ENCODE peak calls at places on chromosomes 6 and 20, in seven cellular contexts. K is mesendoderm, N is IMR-90, L is H9, V is mesenchymal stem cell, I is neuronal stem cell, J is trophoblast cell. B is an unnamed sample.

GRCh38 chr6:151338816-151339215 is 52.5 kb downstream of the ZBTB2 start:
- DNase-seq in N (no peak), J (no peak), K (no peak), L (no peak), V (no peak), I (no peak), B (no peak)

GRCh38 chr6:41634657-41635056 is 3.6 kb upstream of the MDFI start:
- DNase-seq in I (no peak), L (peak; percentile 57), N (no peak), K (peak; percentile 55), J (no peak), V (peak; percentile 63), B (no peak)

GRCh38 chr20:63635431-63636141 is 8.7 kb upstream of the GMEB2 start:
- DNase-seq in N (no peak), I (no peak), V (no peak), L (no peak), J (no peak), K (no peak), B (no peak)

GRCh38 chr6:14804444-14805210 is 441.2 kb upstream of the JARID2 start:
- DNase-seq in N (peak; percentile 86), I (no peak), K (no peak), L (no peak), J (no peak), V (peak; percentile 92), B (no peak)

GRCh38 chr20:57882451-57883161 is 172.8 kb upstream of the PMEPA1 start:
- DNase-seq in V (no peak), J (peak; percentile 60), L (no peak), N (no peak), K (peak; percentile 25), I (no peak), B (no peak)

GRCh38 chr6:113172531-113172966 is 684.6 kb upstream of the MARCKS start:
- DNase-seq in V (peak; percentile 8), K (no peak), L (no peak), N (no peak), J (no peak), I (no peak), B (no peak)

GRCh38 chr6:137389150-137389664 is 105.0 kb downstream of the OLIG3 start:
- DNase-seq in L (no peak), J (peak; percentile 6), K (peak; percentile 12), I (no peak), V (peak; percentile 28), N (no peak), B (no peak)

GRCh38 chr6:106347219-106347618 is 13.3 kb upstream of the CRYBG1 start:
- DNase-seq in I (no peak), K (no peak), V (no peak), J (no peak), N (no peak), L (no peak), B (no peak)

GRCh38 chr6:87199787-87200186 is 44.4 kb downstream of the ZNF292 start:
- DNase-seq in N (no peak), J (no peak), I (no peak), K (no peak), L (no peak), V (no peak), B (no peak)

GRCh38 chr6:26392932-26393636 is 9.0 kb upstream of the BTN3A1 start:
- DNase-seq in L (no peak), N (no peak), I (no peak), K (no peak), V (no peak), J (no peak), B (no peak)

GRCh38 chr6:73639015-73639414 is 14.8 kb downstream of the SLC17A5 start:
- DNase-seq in K (no peak), V (no peak), J (no peak), N (no peak), L (no peak), I (no peak), B (no peak)

GRCh38 chr20:52047811-52048302 is 143.7 kb downstream of the ZFP64 start:
- DNase-seq in J (no peak), I (no peak), V (peak; percentile 68), N (peak; percentile 67), K (peak; percentile 14), L (peak; percentile 39), B (no peak)

GRCh38 chr6:12361042-12361765 is 71.0 kb downstream of the EDN1 start:
- DNase-seq in I (no peak), K (peak; percentile 67), V (no peak), J (peak; percentile 16), L (no peak), N (no peak), B (no peak)

GRCh38 chr6:56241106-56241812 is 6.1 kb downstream of the COL21A1 start:
- DNase-seq in K (no peak), I (no peak), V (no peak), J (no peak), N (no peak), L (no peak), B (no peak)

GRCh38 chr6:162773996-162774395 is 46.2 kb downstream of the PACRG start:
- DNase-seq in N (no peak), I (no peak), V (no peak), K (no peak), J (no peak), L (no peak), B (no peak)

GRCh38 chr6:41770381-41771057 is 9.2 kb downstream of the FRS3 start:
- DNase-seq in N (no peak), V (no peak), K (no peak), I (no peak), J (no peak), L (no peak), B (no peak)

GRCh38 chr6:170038717-170039116 is 252.2 kb downstream of the DLL1 start:
- DNase-seq in L (no peak), I (no peak), J (no peak), K (no peak), N (no peak), V (no peak), B (no peak)

GRCh38 chr6:27422651-27423332 is 34.2 kb downstream of the ZNF391 start:
- DNase-seq in L (peak; percentile 48), K (peak; percentile 80), I (no peak), N (no peak), V (no peak), J (no peak), B (peak; percentile 17)

GRCh38 chr6:39314273-39314790 is at the start of gene KCNK17:
- DNase-seq in V (no peak), J (no peak), N (no peak), L (peak; percentile 69), I (no peak), K (peak; percentile 19), B (no peak)

GRCh38 chr6:40587240-40588069 is at the start of gene LRFN2:
- DNase-seq in I (peak; percentile 81), J (peak; percentile 63), V (peak; percentile 74), L (peak; percentile 86), N (peak; percentile 53), K (peak; percentile 89), B (no peak)

GRCh38 chr6:148963738-148964137 is 216.9 kb downstream of the UST start:
- DNase-seq in N (no peak), V (no peak), I (no peak), J (no peak), K (no peak), L (no peak), B (no peak)

GRCh38 chr6:148964467-148964866 is 217.6 kb downstream of the UST start:
- DNase-seq in K (no peak), L (no peak), V (no peak), I (no peak), N (no peak), J (no peak), B (no peak)

GRCh38 chr6:148965287-148965686 is 218.5 kb downstream of the UST start:
- DNase-seq in N (no peak), K (no peak), I (no peak), L (no peak), V (no peak), J (no peak), B (no peak)

GRCh38 chr6:148959511-148959910 is 212.7 kb downstream of the UST start:
- DNase-seq in I (no peak), J (no peak), K (no peak), V (no peak), L (no peak), N (no peak), B (no peak)

GRCh38 chr6:148962854-148963515 is 216.2 kb downstream of the UST start:
- DNase-seq in N (no peak), I (no peak), J (no peak), V (no peak), K (no peak), L (no peak), B (no peak)
- H4K8ac ChIP-seq in N (no peak overlapping the region), I (no peak overlapping the region), J (no peak overlapping the region), V (no peak overlapping the region), K (no peak overlapping the region), L (no peak overlapping the region), B (no peak overlapping the region)

DNA sequence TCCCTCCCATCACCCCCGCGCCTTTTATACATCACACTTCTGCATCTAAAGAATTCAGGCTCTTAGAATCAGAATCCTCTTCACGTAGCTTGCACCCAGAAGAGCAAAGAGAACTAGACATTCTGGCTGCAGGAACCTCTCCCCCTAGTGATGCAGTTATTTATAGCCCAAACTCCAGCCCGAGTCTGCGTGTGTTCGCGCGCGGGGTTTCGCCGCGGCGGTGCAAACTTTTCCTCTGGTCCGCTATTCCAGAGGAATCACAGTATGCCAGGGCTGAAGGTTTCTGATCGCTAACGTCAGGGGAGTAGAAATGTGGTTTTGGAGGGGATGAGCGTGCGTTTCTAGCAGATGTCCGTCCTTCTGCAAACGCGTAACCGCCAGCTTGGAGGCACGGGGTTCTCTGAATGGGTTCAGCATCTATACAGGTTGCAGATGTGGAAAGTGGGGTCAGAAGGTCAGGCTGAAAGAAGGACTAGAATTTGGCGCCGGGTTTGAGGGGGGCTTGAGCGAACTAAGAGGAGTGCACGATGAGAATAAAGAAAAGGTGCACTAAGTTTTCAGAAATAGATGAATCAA is 1.9 kb downstream of the EPHA7 start:
- DNase-seq in K (no peak), J (no peak), N (no peak), I (peak; percentile 42), V (peak; percentile 71), L (no peak), B (no peak)
- H4K8ac ChIP-seq in K (no peak overlapping the region), J (no peak overlapping the region), N (no peak overlapping the region), I (no peak overlapping the region), V (no peak overlapping the region), L (no peak overlapping the region), B (no peak overlapping the region)

DNA sequence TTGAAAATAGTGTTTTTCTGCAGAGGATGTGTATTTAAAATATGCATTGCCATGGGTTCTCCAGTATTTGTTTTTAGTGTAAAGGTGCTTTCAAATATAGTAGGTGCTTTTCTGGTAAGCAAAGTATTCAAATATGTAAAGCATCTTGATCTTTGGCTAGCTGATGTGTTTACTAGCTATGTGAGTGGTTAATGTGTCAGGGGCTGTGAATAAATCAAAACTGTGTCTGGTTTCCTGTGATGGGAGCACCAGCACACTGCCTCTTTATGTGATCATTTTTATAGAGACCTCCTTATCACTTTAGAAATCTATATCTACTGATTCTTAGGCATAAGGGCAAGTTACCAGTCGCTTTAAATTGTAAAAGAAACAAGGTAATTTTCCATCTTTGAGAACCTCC is 388.9 kb upstream of the MAN1A1 start:
- DNase-seq in L (no peak), N (no peak), I (no peak), K (no peak), J (no peak), V (no peak), B (no peak)
- H4K8ac ChIP-seq in L (no peak overlapping the region), N (no peak overlapping the region), I (no peak overlapping the region), K (no peak overlapping the region), J (no peak overlapping the region), V (no peak overlapping the region), B (no peak overlapping the region)

GRCh38 chr6:97445406-97445805 is 162.4 kb upstream of the MMS22L start:
- DNase-seq in K (no peak), I (no peak), V (no peak), L (no peak), N (no peak), J (no peak), B (no peak)

GRCh38 chr6:97443408-97444080 is 160.5 kb upstream of the MMS22L start:
- DNase-seq in J (no peak), L (no peak), K (no peak), I (no peak), N (no peak), V (no peak), B (no peak)

GRCh38 chr6:97449437-97449966 is 166.5 kb upstream of the MMS22L start:
- DNase-seq in I (no peak), V (no peak), J (no peak), K (no peak), L (no peak), N (no peak), B (no peak)
- H4K8ac ChIP-seq in I (no peak overlapping the region), V (no peak overlapping the region), J (no peak overlapping the region), K (no peak overlapping the region), L (no peak overlapping the region), N (no peak overlapping the region), B (no peak overlapping the region)